ENCODE peak calls at places on chromosomes 2 and 18, in eight cellular contexts. One of them, this sample, is unnamed.

GRCh38 chr18:52190630-52191029 is 149.4 kb upstream of the DCC start:
- DNase-seq in HFFc6: no peak
- DNase-seq in thyroid gland: no peak
- DNase-seq in fibroblast of lung: no peak
- DNase-seq in fibroblast of the aortic adventitia: no peak
- DNase-seq in GM06990: no peak
- DNase-seq in left ventricle myocardium inferior: no peak
- DNase-seq in breast epithelium: no peak
- DNase-seq in this sample: no peak

GRCh38 chr18:22604390-22604985 is 186.8 kb upstream of the CTAGE1 start:
- DNase-seq in breast epithelium: peak
- DNase-seq in thyroid gland: peak
- DNase-seq in left ventricle myocardium inferior: peak
- DNase-seq in fibroblast of lung: peak
- DNase-seq in fibroblast of the aortic adventitia: peak
- DNase-seq in HFFc6: no peak
- DNase-seq in GM06990: no peak
- DNase-seq in this sample: no peak

GRCh38 chr18:33611525-33612135 is 33.6 kb downstream of the ASXL3 start:
- DNase-seq in GM06990: no peak
- DNase-seq in left ventricle myocardium inferior: no peak
- DNase-seq in thyroid gland: no peak
- DNase-seq in breast epithelium: no peak
- DNase-seq in HFFc6: no peak
- DNase-seq in fibroblast of the aortic adventitia: no peak
- DNase-seq in fibroblast of lung: no peak
- DNase-seq in this sample: no peak

GRCh38 chr2:109419960-109420370 is 193.8 kb downstream of the SEPTIN10 start:
- DNase-seq in left ventricle myocardium inferior: no peak
- DNase-seq in fibroblast of the aortic adventitia: peak
- DNase-seq in HFFc6: peak
- DNase-seq in thyroid gland: no peak
- DNase-seq in fibroblast of lung: peak
- DNase-seq in GM06990: no peak
- DNase-seq in breast epithelium: no peak
- DNase-seq in this sample: no peak

GRCh38 chr2:37570773-37571570 is 100.5 kb downstream of the CDC42EP3 start:
- DNase-seq in fibroblast of the aortic adventitia: peak
- DNase-seq in GM06990: peak
- DNase-seq in thyroid gland: no peak
- DNase-seq in breast epithelium: no peak
- DNase-seq in fibroblast of lung: peak
- DNase-seq in HFFc6: peak
- DNase-seq in left ventricle myocardium inferior: no peak
- DNase-seq in this sample: no peak

GRCh38 chr2:203025592-203025991 is 10.9 kb downstream of the NBEAL1 start:
- DNase-seq in fibroblast of the aortic adventitia: no peak
- DNase-seq in left ventricle myocardium inferior: no peak
- DNase-seq in breast epithelium: no peak
- DNase-seq in thyroid gland: no peak
- DNase-seq in fibroblast of lung: peak
- DNase-seq in HFFc6: peak
- DNase-seq in GM06990: no peak
- DNase-seq in this sample: no peak

GRCh38 chr2:145931836-145932352 is 1412.0 kb upstream of the ZEB2 start:
- DNase-seq in left ventricle myocardium inferior: no peak
- DNase-seq in breast epithelium: no peak
- DNase-seq in fibroblast of lung: peak
- DNase-seq in thyroid gland: no peak
- DNase-seq in GM06990: no peak
- DNase-seq in fibroblast of the aortic adventitia: no peak
- DNase-seq in HFFc6: no peak
- DNase-seq in this sample: no peak

GRCh38 chr2:278312-278932 is 9.5 kb downstream of the ALKAL2 start:
- DNase-seq in thyroid gland: no peak
- DNase-seq in fibroblast of the aortic adventitia: no peak
- DNase-seq in breast epithelium: no peak
- DNase-seq in left ventricle myocardium inferior: no peak
- DNase-seq in fibroblast of lung: no peak
- DNase-seq in HFFc6: no peak
- DNase-seq in GM06990: no peak
- DNase-seq in this sample: no peak

GRCh38 chr2:158499383-158499782 is 42.6 kb downstream of the PKP4 start:
- DNase-seq in GM06990: no peak
- DNase-seq in breast epithelium: no peak
- DNase-seq in thyroid gland: no peak
- DNase-seq in left ventricle myocardium inferior: no peak
- DNase-seq in HFFc6: no peak
- DNase-seq in fibroblast of lung: no peak
- DNase-seq in fibroblast of the aortic adventitia: no peak
- DNase-seq in this sample: no peak

GRCh38 chr2:12131975-12132374 is 385.5 kb downstream of the LPIN1 start:
- DNase-seq in left ventricle myocardium inferior: no peak
- DNase-seq in GM06990: no peak
- DNase-seq in thyroid gland: no peak
- DNase-seq in fibroblast of lung: peak
- DNase-seq in breast epithelium: no peak
- DNase-seq in HFFc6: peak
- DNase-seq in fibroblast of the aortic adventitia: peak
- DNase-seq in this sample: no peak

GRCh38 chr2:26591619-26592505 is 49.3 kb downstream of the CIB4 start:
- DNase-seq in fibroblast of the aortic adventitia: no peak
- DNase-seq in fibroblast of lung: no peak
- DNase-seq in GM06990: no peak
- DNase-seq in left ventricle myocardium inferior: no peak
- DNase-seq in breast epithelium: no peak
- DNase-seq in thyroid gland: no peak
- DNase-seq in HFFc6: no peak
- DNase-seq in this sample: no peak

GRCh38 chr2:54524236-54524991 is 68.3 kb downstream of the SPTBN1 start:
- DNase-seq in fibroblast of lung: peak
- DNase-seq in GM06990: peak
- DNase-seq in breast epithelium: no peak
- DNase-seq in left ventricle myocardium inferior: no peak
- DNase-seq in fibroblast of the aortic adventitia: peak
- DNase-seq in thyroid gland: peak
- DNase-seq in HFFc6: peak
- DNase-seq in this sample: no peak

GRCh38 chr2:8622924-8623465 is 58.9 kb upstream of the ID2 start:
- DNase-seq in thyroid gland: no peak
- DNase-seq in HFFc6: no peak
- DNase-seq in GM06990: no peak
- DNase-seq in breast epithelium: no peak
- DNase-seq in fibroblast of lung: no peak
- DNase-seq in fibroblast of the aortic adventitia: no peak
- DNase-seq in left ventricle myocardium inferior: no peak
- DNase-seq in this sample: peak

GRCh38 chr18:3879114-3879835 is 429.3 kb downstream of the TGIF1 start:
- DNase-seq in fibroblast of lung: no peak
- DNase-seq in breast epithelium: no peak
- DNase-seq in left ventricle myocardium inferior: no peak
- DNase-seq in fibroblast of the aortic adventitia: no peak
- DNase-seq in GM06990: peak
- DNase-seq in HFFc6: no peak
- DNase-seq in thyroid gland: no peak
- DNase-seq in this sample: no peak

GRCh38 chr2:27306657-27307544 is 1.3 kb downstream of the UCN start:
- DNase-seq in left ventricle myocardium inferior: no peak
- DNase-seq in GM06990: no peak
- DNase-seq in fibroblast of lung: no peak
- DNase-seq in breast epithelium: no peak
- DNase-seq in HFFc6: no peak
- DNase-seq in thyroid gland: no peak
- DNase-seq in fibroblast of the aortic adventitia: no peak
- DNase-seq in this sample: no peak

GRCh38 chr2:242030226-242030575 is 160.7 kb downstream of the RTP5 start:
- DNase-seq in thyroid gland: no peak
- DNase-seq in breast epithelium: no peak
- DNase-seq in GM06990: no peak
- DNase-seq in HFFc6: no peak
- DNase-seq in fibroblast of lung: no peak
- DNase-seq in left ventricle myocardium inferior: no peak
- DNase-seq in fibroblast of the aortic adventitia: no peak
- DNase-seq in this sample: no peak

GRCh38 chr2:78264130-78264529 is 742.0 kb upstream of the LRRTM4 start:
- DNase-seq in breast epithelium: no peak
- DNase-seq in GM06990: no peak
- DNase-seq in fibroblast of the aortic adventitia: no peak
- DNase-seq in fibroblast of lung: no peak
- DNase-seq in HFFc6: no peak
- DNase-seq in left ventricle myocardium inferior: no peak
- DNase-seq in thyroid gland: no peak
- DNase-seq in this sample: no peak
- TF ChIP-seq CTCF in breast epithelium: no peak
- TF ChIP-seq CTCF in GM06990: no peak
- TF ChIP-seq CTCF in fibroblast of the aortic adventitia: no peak
- TF ChIP-seq CTCF in fibroblast of lung: no peak
- TF ChIP-seq CTCF in HFFc6: no peak
- TF ChIP-seq CTCF in left ventricle myocardium inferior: no peak
- TF ChIP-seq CTCF in thyroid gland: no peak
- TF ChIP-seq CTCF in this sample: no peak

GRCh38 chr2:143841935-143842334 is 678.0 kb downstream of the ZEB2 start:
- DNase-seq in GM06990: no peak
- DNase-seq in thyroid gland: no peak
- DNase-seq in breast epithelium: no peak
- DNase-seq in left ventricle myocardium inferior: no peak
- DNase-seq in fibroblast of lung: peak
- DNase-seq in HFFc6: no peak
- DNase-seq in fibroblast of the aortic adventitia: peak
- DNase-seq in this sample: no peak
- TF ChIP-seq CTCF in GM06990: no peak
- TF ChIP-seq CTCF in thyroid gland: no peak
- TF ChIP-seq CTCF in breast epithelium: no peak
- TF ChIP-seq CTCF in left ventricle myocardium inferior: no peak
- TF ChIP-seq CTCF in fibroblast of lung: peak
- TF ChIP-seq CTCF in HFFc6: peak
- TF ChIP-seq CTCF in fibroblast of the aortic adventitia: peak
- TF ChIP-seq CTCF in this sample: no peak

GRCh38 chr2:120251077-120251476 is 1.6 kb upstream of the RALB start:
- DNase-seq in thyroid gland: no peak
- DNase-seq in fibroblast of lung: no peak
- DNase-seq in breast epithelium: no peak
- DNase-seq in HFFc6: no peak
- DNase-seq in GM06990: no peak
- DNase-seq in fibroblast of the aortic adventitia: no peak
- DNase-seq in left ventricle myocardium inferior: no peak
- DNase-seq in this sample: no peak

GRCh38 chr2:120254178-120254577 is 1.5 kb downstream of the RALB start:
- DNase-seq in fibroblast of lung: no peak
- DNase-seq in fibroblast of the aortic adventitia: peak
- DNase-seq in left ventricle myocardium inferior: no peak
- DNase-seq in GM06990: no peak
- DNase-seq in thyroid gland: no peak
- DNase-seq in breast epithelium: no peak
- DNase-seq in HFFc6: no peak
- DNase-seq in this sample: no peak

GRCh38 chr2:120251863-120252206 is 817 bp upstream of the RALB start:
- DNase-seq in fibroblast of the aortic adventitia: no peak
- DNase-seq in left ventricle myocardium inferior: no peak
- DNase-seq in HFFc6: no peak
- DNase-seq in GM06990: no peak
- DNase-seq in fibroblast of lung: no peak
- DNase-seq in thyroid gland: no peak
- DNase-seq in breast epithelium: no peak
- DNase-seq in this sample: no peak

GRCh38 chr2:120252207-120253020 is at the start of gene RALB:
- DNase-seq in breast epithelium: peak
- DNase-seq in HFFc6: peak
- DNase-seq in thyroid gland: peak
- DNase-seq in left ventricle myocardium inferior: peak
- DNase-seq in fibroblast of the aortic adventitia: peak
- DNase-seq in GM06990: peak
- DNase-seq in fibroblast of lung: peak
- DNase-seq in this sample: peak

DNA sequence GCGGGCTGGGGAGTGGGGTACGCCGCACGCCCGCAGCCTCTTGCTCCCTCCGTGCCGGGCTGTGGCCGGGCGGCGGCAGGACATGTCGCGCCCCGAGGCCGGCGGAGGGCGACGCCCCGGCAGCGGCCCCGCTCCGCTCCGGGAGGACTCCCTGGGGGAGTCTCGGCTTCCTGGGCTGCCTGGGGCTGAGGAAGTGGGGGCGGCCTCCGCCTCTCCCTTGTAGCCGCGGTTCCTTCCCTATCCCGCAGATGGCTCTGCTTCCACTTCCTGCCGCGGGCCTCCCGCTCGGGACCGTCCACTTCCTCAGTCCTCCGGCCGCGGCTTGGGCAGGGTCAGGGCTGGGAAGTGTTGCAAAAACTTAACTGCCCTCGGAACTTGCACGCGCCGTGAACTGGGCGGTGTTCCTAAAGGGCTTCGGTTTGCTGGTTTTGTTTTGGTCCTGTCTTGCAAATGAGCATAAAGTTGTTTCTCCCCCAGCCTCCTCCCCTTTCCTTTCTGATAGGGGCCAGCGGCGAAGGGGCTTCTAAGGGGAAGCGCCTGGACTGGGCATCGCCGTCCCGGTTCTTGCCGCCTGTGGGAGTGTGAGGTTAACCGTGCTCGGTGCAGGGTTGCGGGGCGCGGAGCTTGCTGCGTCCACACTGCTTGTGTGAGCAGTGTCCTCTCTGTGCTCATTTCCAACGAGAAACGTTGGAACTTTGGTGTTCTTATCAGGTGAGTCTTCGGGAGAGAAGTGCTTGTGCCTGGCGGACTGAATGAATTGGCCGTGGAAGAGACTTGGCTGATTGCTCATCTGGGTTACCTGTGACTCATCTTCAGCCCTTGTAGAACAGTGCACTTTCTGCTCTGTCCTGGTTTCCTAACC is 600 bp downstream of the RALB start:
- DNase-seq in fibroblast of the aortic adventitia: peak
- DNase-seq in HFFc6: peak
- DNase-seq in left ventricle myocardium inferior: peak
- DNase-seq in breast epithelium: peak
- DNase-seq in GM06990: no peak
- DNase-seq in fibroblast of lung: peak
- DNase-seq in thyroid gland: peak
- DNase-seq in this sample: no peak
- TF ChIP-seq CTCF in fibroblast of the aortic adventitia: peak
- TF ChIP-seq CTCF in HFFc6: peak
- TF ChIP-seq CTCF in left ventricle myocardium inferior: peak
- TF ChIP-seq CTCF in breast epithelium: no peak
- TF ChIP-seq CTCF in GM06990: peak
- TF ChIP-seq CTCF in fibroblast of lung: peak
- TF ChIP-seq CTCF in thyroid gland: peak
- TF ChIP-seq CTCF in this sample: no peak

DNA sequence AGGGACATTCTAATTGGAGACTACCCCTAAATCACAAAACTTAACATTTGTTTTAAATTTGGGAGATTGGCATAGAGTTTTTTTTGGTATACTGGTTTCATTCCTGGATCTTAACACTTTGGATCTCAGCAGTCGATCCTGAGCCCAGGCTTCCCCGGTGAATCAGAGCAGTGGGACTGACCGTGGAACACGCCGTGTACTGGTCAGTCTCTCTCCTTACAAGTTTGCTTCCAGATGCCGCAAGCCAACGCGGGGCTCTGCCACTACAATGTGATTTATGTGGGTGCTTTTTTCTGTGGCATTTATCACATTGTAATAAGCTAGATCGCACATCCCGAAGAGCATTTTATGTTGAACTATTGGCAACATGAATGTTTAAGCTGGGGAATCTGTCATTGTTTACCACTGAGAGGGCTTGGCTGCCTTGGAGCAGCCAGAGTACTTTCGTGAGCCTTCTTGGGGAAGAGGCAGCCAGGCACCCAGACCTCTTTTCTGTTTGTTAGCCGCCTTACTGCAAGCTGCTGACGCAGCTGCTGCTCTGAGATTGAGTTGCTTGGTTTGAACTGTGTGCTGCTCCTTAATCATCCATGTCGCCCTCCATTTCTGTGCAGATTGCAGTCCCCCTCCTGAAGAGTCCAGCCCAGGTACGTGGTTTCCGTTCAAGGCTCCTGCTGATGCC is 49.3 kb downstream of the COA5 start:
- DNase-seq in left ventricle myocardium inferior: no peak
- DNase-seq in HFFc6: no peak
- DNase-seq in thyroid gland: no peak
- DNase-seq in fibroblast of lung: no peak
- DNase-seq in breast epithelium: no peak
- DNase-seq in GM06990: no peak
- DNase-seq in fibroblast of the aortic adventitia: no peak
- DNase-seq in this sample: no peak
- TF ChIP-seq CTCF in left ventricle myocardium inferior: no peak
- TF ChIP-seq CTCF in HFFc6: no peak
- TF ChIP-seq CTCF in thyroid gland: no peak
- TF ChIP-seq CTCF in fibroblast of lung: no peak
- TF ChIP-seq CTCF in breast epithelium: no peak
- TF ChIP-seq CTCF in GM06990: no peak
- TF ChIP-seq CTCF in fibroblast of the aortic adventitia: no peak
- TF ChIP-seq CTCF in this sample: no peak

This sample was measured in omental fat pad.